ENCODE peak calls at places on chromosomes 6 and 20, in eight cellular contexts. O is tibial nerve, B is neural progenitor cell, V is fibroblast of pulmonary artery, T is mucosa of descending colon, F is Panc1, R is HCT116, D is cardiac fibroblast. C is an unnamed sample.
A peak's percentile ranks its signal among the peaks of the same experiment; 100 is the strongest.

GRCh38 chr6:20569000-20569610 is 34.8 kb downstream of the CDKAL1 start:
- DNase-seq in O (no peak), B (no peak), V (peak; percentile 23), T (no peak), F (no peak), R (no peak), D (peak; percentile 30), C (peak; percentile 39)

GRCh38 chr6:165926378-165926777 is 241.3 kb downstream of the TBXT start:
- DNase-seq in O (no peak), B (no peak), V (no peak), T (no peak), F (no peak), R (no peak), D (no peak), C (no peak)

GRCh38 chr6:17305219-17306001 is 24.2 kb downstream of the RBM24 start:
- DNase-seq in O (no peak), B (peak; percentile 55), V (peak; percentile 61), T (no peak), F (no peak), R (no peak), D (peak; percentile 35), C (no peak)

GRCh38 chr6:132131777-132132176 is 180.6 kb upstream of the CCN2 start:
- DNase-seq in O (no peak), B (peak; percentile 8), V (peak; percentile 99), T (no peak), F (peak; percentile 88), R (peak; percentile 8), D (peak; percentile 99), C (peak; percentile 96)

GRCh38 chr6:24428615-24429014 is 25.9 kb downstream of the MRS2 start:
- DNase-seq in O (no peak), B (no peak), V (peak; percentile 8), T (no peak), F (no peak), R (no peak), D (peak; percentile 62), C (no peak)

GRCh38 chr20:64053841-64054661 is 4.6 kb upstream of the SOX18 start:
- DNase-seq in O (no peak), B (peak; percentile 74), V (peak; percentile 84), T (no peak), F (no peak), R (peak; percentile 29), D (peak; percentile 25), C (no peak)

GRCh38 chr20:41359541-41360011 is 7.0 kb downstream of the EMILIN3 start:
- DNase-seq in O (no peak), B (no peak), V (no peak), T (no peak), F (no peak), R (no peak), D (no peak), C (no peak)

GRCh38 chr6:123904228-123904627 is 100.6 kb downstream of the NKAIN2 start:
- DNase-seq in O (no peak), B (no peak), V (no peak), T (no peak), F (no peak), R (no peak), D (no peak), C (no peak)

GRCh38 chr6:85403331-85404015 is 46.4 kb upstream of the NT5E start:
- DNase-seq in O (no peak), B (no peak), V (peak; percentile 93), T (no peak), F (peak; percentile 69), R (no peak), D (peak; percentile 97), C (peak; percentile 84)

GRCh38 chr6:35678021-35678654 is 10.6 kb downstream of the FKBP5 start:
- DNase-seq in O (no peak), B (no peak), V (peak; percentile 45), T (no peak), F (no peak), R (no peak), D (peak; percentile 52), C (no peak)

GRCh38 chr6:35673755-35674154 is 15.0 kb downstream of the FKBP5 start:
- DNase-seq in O (no peak), B (no peak), V (no peak), T (no peak), F (no peak), R (no peak), D (no peak), C (no peak)

GRCh38 chr6:35674594-35674993 is 14.1 kb downstream of the FKBP5 start:
- DNase-seq in O (no peak), B (no peak), V (no peak), T (no peak), F (no peak), R (no peak), D (no peak), C (no peak)

GRCh38 chr6:35677456-35677855 is 11.3 kb downstream of the FKBP5 start:
- DNase-seq in O (no peak), B (no peak), V (no peak), T (no peak), F (no peak), R (no peak), D (no peak), C (no peak)

DNA sequence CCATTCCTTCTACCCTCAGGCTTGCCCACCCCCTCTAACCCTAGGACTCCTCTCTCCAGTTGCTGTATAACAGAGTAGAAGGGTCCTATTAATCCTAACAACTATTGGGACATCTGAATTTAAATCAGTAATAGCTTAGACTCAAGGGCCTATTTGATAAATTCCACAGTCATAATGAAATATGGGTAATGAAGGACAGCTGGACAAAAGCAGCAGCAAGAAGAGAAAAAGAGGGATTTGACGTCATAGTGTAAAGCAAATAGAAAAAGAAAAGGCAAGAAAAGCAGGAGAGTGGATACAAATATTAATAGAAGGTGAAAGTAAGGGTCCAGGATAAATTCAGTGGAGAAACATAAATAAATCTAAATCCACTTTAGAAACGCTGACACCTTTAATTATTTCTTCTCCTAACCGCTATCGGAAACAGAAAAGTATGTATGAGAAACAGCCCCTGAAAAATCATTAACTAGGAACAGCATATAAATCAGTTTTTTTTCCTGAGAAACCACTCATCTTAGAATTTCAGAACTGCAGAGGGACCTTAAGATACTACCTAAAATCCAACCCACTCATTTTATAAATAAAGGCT is 12.8 kb downstream of the FKBP5 start:
- DNase-seq in O (no peak), B (no peak), V (no peak), T (no peak), F (no peak), R (no peak), D (no peak), C (no peak)
- H3K4me3 ChIP-seq in O (no peak overlapping the region), B (no peak overlapping the region), V (no peak overlapping the region), T (no peak overlapping the region), F (no peak overlapping the region), R (no peak overlapping the region), D (no peak overlapping the region), C (peak overlapping the region; percentile 20)

DNA sequence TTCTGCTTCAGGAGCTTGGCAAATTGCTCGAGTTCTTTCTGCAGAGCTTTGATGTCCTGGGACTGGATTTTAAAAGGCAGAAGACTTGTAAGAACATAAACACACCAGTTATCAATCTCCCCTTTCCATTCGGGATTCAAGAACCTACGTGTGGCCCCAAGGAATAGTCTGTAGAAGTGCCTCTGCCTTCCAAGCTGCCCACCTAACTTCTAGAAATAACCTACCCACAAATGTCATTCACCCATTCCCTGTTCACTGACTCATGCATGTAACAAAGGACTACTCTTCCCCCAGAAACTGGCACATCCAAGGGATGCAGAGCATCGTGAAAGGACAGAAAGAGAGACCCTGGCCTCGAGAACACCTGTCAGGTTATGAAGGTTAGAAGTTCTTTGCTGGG is 4.5 kb downstream of the POU5F1 start:
- DNase-seq in O (no peak), B (no peak), V (no peak), T (no peak), F (no peak), R (no peak), D (no peak), C (no peak)
- TF ChIP-seq CTCF in O (no peak), B (no peak), V (no peak), T (no peak), F (no peak), R (no peak), D (no peak), C (no peak)

DNA sequence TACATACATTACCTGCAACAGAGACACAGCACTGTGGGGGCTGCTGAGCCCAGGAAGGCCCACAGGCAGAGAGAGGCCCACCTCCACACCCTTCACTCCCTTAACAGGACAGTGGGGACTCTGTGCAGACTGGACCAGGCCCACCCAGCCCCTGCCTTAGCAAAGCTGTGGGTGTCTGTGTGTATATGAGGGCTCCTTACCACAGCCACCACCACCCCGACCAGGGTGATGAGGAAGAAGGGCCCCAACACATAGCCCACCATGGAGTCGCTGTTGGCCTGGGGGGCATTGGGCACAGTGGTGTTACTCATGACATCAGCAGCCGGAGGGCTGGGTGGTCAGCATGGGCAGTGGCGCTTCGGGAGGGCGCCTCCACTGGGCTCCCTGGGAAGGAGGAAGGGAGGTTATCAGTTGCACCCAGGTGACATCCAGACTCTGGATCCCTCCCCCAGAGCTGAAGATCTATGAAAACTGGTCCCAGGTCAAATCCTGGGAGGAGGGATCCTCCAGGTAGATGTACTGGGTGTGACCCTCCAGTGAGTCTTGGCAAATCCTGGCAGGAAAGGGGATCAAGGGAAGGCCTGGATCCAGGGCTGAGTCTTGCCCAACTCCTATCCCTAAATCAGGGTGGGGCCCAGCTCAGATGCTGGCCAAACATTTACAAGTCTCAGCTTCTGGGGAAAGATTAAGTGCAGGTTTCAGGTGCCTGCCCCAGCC is 1.2 kb downstream of the SMIM29 start:
- DNase-seq in O (no peak), B (no peak), V (no peak), T (no peak), F (no peak), R (no peak), D (no peak), C (no peak)
- H3K4me3 ChIP-seq in O (no peak overlapping the region), B (no peak overlapping the region), V (peak overlapping the region; percentile 81), T (no peak overlapping the region), F (peak overlapping the region; percentile 91), R (peak overlapping the region; percentile 80), D (peak overlapping the region; percentile 96), C (peak overlapping the region; percentile 91)

DNA sequence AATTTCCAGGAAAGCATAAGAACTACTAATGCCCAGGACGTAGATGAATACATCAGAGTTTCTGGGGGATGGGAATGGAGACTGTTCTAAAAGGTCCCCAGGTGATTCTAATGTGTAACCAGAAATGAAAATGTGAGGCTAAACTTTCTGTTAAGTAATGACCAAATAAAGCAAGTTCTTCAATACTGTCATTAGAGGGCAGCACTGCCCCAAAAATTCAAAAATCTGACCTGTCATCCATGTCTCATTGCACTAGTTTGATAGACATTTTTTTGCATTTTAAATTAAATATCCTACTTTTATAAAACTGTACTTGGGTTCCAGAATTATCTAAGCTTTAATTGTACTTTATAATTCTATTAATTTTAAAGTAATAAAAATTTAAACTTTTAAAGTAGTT is 94.9 kb downstream of the RFX6 start:
- DNase-seq in O (no peak), B (peak; percentile 56), V (peak; percentile 56), T (no peak), F (peak; percentile 30), R (peak; percentile 54), D (peak; percentile 66), C (no peak)
- TF ChIP-seq CTCF in O (peak; percentile 42), B (peak; percentile 80), V (peak; percentile 69), T (peak; percentile 50), F (peak; percentile 78), R (peak; percentile 70), D (peak; percentile 54), C (peak; percentile 71)

DNA sequence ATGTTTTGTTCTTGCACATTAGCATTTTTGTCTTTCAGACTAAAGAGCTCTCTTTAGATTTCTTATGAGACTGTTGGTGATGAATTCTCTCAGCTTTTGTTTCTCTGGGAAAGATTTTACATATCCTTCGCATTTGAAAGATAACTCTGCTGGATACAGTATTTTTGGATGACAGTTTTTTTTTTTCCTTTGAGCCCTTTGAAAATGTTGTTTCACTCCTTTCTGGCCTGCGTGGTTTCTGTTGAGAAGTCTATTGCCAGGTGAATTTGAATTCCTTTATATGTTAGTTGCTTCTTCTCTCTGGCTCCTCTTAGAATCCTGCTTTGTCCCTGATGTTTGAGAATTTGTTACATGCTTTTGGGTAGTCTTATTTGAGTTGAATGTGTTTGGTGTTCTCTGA is 22.2 kb upstream of the KIAA1586 start:
- DNase-seq in O (no peak), B (no peak), V (no peak), T (no peak), F (no peak), R (no peak), D (no peak), C (no peak)
- H3K4me3 ChIP-seq in O (no peak overlapping the region), B (no peak overlapping the region), V (no peak overlapping the region), T (no peak overlapping the region), F (no peak overlapping the region), R (no peak overlapping the region), D (no peak overlapping the region), C (no peak overlapping the region)